ENCODE peak calls at places on chromosomes 6 and 20, in seven cellular contexts. Q, M, V, L, G, Z and N are unnamed samples.

GRCh38 chr6:80488190-80488589 is 381.7 kb downstream of the BCKDHB start:
- DNase-seq in V (no peak), Z (no peak), M (no peak), L (peak), Q (no peak), G (no peak), N (no peak)

GRCh38 chr20:51692806-51693400 is 75.3 kb downstream of the ATP9A start:
- DNase-seq in M (no peak), L (no peak), G (no peak), Q (no peak), V (no peak), Z (no peak), N (no peak)

GRCh38 chr6:51027283-51028065 is 208.8 kb downstream of the TFAP2B start:
- DNase-seq in M (no peak), Z (peak), V (no peak), G (no peak), Q (no peak), L (no peak), N (no peak)

GRCh38 chr6:163189609-163190008 is 224.9 kb upstream of the QKI start:
- DNase-seq in Q (no peak), Z (no peak), M (no peak), L (no peak), V (no peak), G (no peak), N (no peak)

GRCh38 chr6:73612611-73613010 is 41.2 kb downstream of the SLC17A5 start:
- DNase-seq in L (no peak), G (no peak), Q (no peak), Z (no peak), M (no peak), V (no peak), N (no peak)

GRCh38 chr20:36004045-36004444 is 35.7 kb downstream of the CNBD2 start:
- DNase-seq in G (no peak), V (no peak), M (no peak), L (no peak), Z (no peak), Q (no peak), N (no peak)

GRCh38 chr6:157381631-157382621 is 936 bp downstream of the ZDHHC14 start:
- DNase-seq in Q (peak), L (peak), Z (peak), G (no peak), V (peak), M (peak), N (peak)

GRCh38 chr6:44869321-44869897 is 458.7 kb upstream of the RUNX2 start:
- DNase-seq in Q (no peak), M (no peak), L (peak), V (no peak), G (no peak), Z (no peak), N (no peak)

GRCh38 chr20:58349586-58349985 is 39.4 kb upstream of the VAPB start:
- DNase-seq in V (no peak), G (no peak), Z (peak), Q (no peak), M (no peak), L (no peak), N (peak)

GRCh38 chr20:62293111-62293784 is 9.5 kb upstream of the ADRM1 start:
- DNase-seq in Q (no peak), M (no peak), Z (no peak), G (no peak), L (no peak), V (no peak), N (no peak)

GRCh38 chr6:2959909-2960719 is 11.3 kb downstream of the SERPINB6 start:
- DNase-seq in M (no peak), Z (peak), Q (no peak), L (no peak), V (no peak), G (no peak), N (peak)
- TF ChIP-seq CTCF in M (no peak), Z (no peak), Q (no peak), L (no peak), V (no peak), G (no peak), N (no peak)

DNA sequence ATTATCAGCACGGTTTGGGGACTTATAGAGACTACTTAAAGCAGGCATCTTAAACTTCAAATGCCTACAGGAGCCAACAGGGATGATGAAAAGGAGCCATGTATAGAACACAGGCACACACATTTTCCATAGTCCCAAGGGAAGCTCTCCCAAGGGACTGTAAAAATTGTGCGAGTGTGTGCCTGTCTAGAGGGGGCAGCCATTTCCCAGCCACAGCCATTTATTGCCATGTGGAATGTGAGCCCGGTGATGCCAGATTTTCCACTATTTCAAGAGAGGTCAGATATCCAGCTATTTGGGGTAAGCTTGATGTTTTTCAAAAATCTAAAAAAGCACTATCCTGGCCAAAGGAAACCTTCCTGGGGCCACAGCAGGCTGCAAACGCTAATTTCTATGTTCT is 24.1 kb upstream of the RALY start:
- DNase-seq in L (no peak), V (no peak), G (no peak), Q (no peak), M (no peak), Z (no peak), N (no peak)
- H3K4me3 ChIP-seq in L (no peak), V (no peak), G (no peak), Q (no peak), M (no peak), Z (no peak), N (no peak)

GRCh38 chr20:64005394-64005793 is 24.5 kb downstream of the PRPF6 start:
- DNase-seq in Z (no peak), Q (no peak), M (no peak), G (no peak), V (no peak), L (no peak), N (peak)
- TF ChIP-seq CTCF in Z (no peak), Q (no peak), M (no peak), G (no peak), V (no peak), L (no peak), N (no peak)

DNA sequence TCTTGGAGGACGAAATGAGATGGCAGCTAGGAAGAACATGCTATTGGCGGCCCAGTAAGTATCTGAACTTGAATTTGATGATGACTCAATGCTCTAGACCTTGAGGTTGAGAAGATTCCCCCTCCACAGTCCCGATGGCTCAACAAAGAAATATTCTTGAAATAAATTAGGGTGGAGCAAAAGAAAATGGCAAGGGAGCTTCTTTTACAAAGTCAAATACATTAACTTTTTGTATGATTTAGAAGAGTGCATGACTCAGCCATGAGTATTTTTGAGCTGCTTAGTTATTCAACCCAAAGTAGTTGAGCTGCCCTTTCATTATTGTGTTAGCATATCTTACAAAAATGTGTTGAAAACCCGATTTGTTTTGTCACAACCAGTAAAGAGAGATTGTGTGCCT is 7.6 kb downstream of the TFAP2C start:
- DNase-seq in G (no peak), Z (peak), Q (no peak), L (no peak), V (no peak), M (no peak), N (peak)
- H3K4me3 ChIP-seq in G (peak), Z (no peak), Q (no peak), L (no peak), V (no peak), M (no peak), N (no peak)

DNA sequence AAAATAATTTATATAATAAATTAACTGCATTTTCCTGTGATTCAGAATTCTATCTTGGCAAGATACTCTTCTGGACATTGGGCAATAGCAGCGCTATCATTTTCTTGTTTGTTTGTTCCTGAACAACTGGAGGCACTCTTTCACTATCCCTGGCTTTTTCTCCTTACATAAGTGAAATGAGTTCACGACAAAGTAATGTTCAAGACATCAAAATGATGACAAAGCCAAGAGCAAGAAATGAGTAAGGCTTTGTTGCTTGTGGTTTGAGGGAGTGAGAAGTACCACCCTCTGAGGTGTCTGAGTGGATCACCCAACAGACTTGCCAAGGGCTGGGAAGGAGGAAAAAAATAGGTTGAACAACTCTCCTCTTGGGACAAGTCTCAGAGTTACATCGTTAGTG is 466.6 kb upstream of the JAG1 start:
- DNase-seq in G (no peak), L (no peak), Z (peak), V (no peak), Q (no peak), M (no peak), N (peak)
- TF ChIP-seq CTCF in G (no peak), L (no peak), Z (no peak), V (no peak), Q (no peak), M (no peak), N (no peak)

GRCh38 chr6:4023240-4023639 is 55.7 kb downstream of the FAM217A start:
- DNase-seq in L (peak), V (no peak), Q (no peak), M (no peak), Z (no peak), G (no peak), N (peak)
- H3K4me3 ChIP-seq in L (peak), V (peak), Q (no peak), M (no peak), Z (no peak), G (peak), N (peak)

DNA sequence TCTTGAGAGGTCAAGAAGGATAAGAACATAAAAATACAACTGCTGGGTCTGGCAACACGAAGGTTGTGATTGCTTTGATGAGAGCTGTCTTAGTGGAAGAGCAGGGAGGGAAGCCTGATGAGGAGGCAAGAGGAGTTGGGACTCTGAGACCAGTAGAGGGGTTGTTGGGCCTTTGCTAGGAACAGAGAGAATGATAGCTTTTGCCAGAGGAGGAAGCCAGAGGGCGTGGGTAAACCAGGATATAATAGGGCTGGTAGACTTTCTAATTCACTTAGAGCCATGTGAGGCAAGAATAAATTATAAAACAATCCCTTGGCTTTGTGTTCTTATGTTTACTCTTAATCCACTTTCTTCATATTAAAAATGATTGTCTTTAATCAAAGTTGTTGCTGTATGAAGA is 78.6 kb downstream of the RCAN2 start:
- DNase-seq in G (no peak), V (no peak), Z (no peak), M (no peak), Q (no peak), L (no peak), N (no peak)
- TF ChIP-seq CTCF in G (no peak), V (no peak), Z (no peak), M (no peak), Q (no peak), L (no peak), N (no peak)

GRCh38 chr20:45993197-45993951 is 15.3 kb upstream of the MMP9 start:
- DNase-seq in V (no peak), Q (no peak), L (peak), Z (peak), M (no peak), G (no peak), N (peak)

GRCh38 chr20:45997187-45997586 is 11.5 kb upstream of the MMP9 start:
- DNase-seq in L (no peak), V (no peak), M (no peak), Q (no peak), G (no peak), Z (no peak), N (no peak)

GRCh38 chr20:45998337-45998736 is 10.4 kb upstream of the MMP9 start:
- DNase-seq in G (no peak), M (no peak), V (no peak), Q (no peak), L (no peak), Z (no peak), N (no peak)

GRCh38 chr20:45994761-45995160 is 13.9 kb upstream of the MMP9 start:
- DNase-seq in L (no peak), Z (no peak), M (no peak), G (no peak), Q (no peak), V (no peak), N (no peak)

DNA sequence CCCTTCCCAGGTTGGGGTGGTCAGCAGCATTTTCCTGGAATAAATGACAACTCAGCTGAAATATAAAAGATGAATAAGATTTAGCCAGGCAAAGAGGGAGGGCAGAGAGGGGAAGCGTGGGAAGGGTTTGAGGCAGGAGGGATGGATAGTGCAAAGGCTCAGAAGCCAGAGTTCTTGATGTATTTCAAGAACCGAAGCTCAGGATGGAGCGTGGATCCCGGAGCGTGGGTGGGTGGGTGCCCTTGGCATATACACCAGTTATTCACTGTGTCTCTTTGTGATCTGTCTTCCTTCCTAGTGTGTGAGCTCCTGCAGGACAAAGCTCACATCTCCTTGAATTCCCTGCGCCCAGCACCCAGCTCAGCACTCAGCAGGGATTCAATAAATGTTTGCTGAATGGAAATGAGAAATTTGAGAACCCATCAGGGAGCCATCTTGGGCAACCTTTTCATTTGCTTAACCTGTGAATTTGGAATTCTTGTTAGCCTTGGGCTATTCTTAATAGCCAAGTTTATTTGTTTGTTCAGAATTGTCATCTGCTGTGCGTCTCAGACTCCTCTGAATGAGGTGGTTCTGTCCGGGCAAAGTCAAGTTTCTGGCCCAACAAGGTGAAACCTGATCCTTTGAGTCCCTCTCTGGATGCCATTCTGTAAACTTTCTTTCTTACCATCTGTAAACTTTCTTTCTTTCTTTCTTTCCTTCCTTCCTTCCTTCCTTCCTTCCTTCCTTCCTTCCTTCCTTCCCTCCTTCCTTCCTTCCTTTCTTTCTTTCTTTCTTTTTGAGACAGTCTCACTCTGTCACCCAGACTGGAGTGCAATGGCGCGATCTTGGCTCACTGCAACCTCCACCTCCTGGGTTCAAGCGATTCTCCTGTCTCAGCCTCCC is 13.3 kb upstream of the MMP9 start:
- DNase-seq in Q (no peak), M (no peak), G (no peak), V (no peak), L (no peak), Z (no peak), N (no peak)
- H3K4me3 ChIP-seq in Q (no peak), M (no peak), G (no peak), V (no peak), L (no peak), Z (no peak), N (no peak)

GRCh38 chr6:35552285-35552917 is 39.7 kb upstream of the TULP1 start:
- DNase-seq in Z (peak), M (no peak), V (no peak), Q (no peak), G (no peak), L (peak), N (peak)
- TF ChIP-seq CTCF in Z (peak), M (peak), V (peak), Q (peak), G (no peak), L (peak), N (peak)